ENCODE peak calls at places on chromosomes 16 and 17, in six cellular contexts. S is upper lobe of right lung, G is fibroblast of lung, N is EH, D is D341Med, I is AG08396. Q is an unnamed sample.

GRCh38 chr16:73126453-73126853 is 78.5 kb upstream of the ZFHX3 start:
- DNase-seq in G (peak), S (no peak), D (no peak), I (no peak), N (peak), Q (peak)

GRCh38 chr16:68319185-68319908 is 8.5 kb downstream of the PRMT7 start:
- DNase-seq in I (no peak), D (no peak), S (no peak), N (no peak), G (no peak), Q (no peak)

GRCh38 chr17:37786481-37786880 is 41.6 kb upstream of the HNF1B start:
- DNase-seq in G (no peak), I (no peak), S (no peak), N (no peak), D (no peak), Q (no peak)

GRCh38 chr17:51677875-51678274 is 417.5 kb downstream of the UTP18 start:
- DNase-seq in S (no peak), D (no peak), G (no peak), I (no peak), N (no peak), Q (no peak)

GRCh38 chr17:81924557-81925532 is 2.7 kb downstream of the MAFG start:
- DNase-seq in I (no peak), D (no peak), N (no peak), G (no peak), S (no peak), Q (no peak)

GRCh38 chr16:11333010-11333409 is 12.2 kb upstream of the RMI2 start:
- DNase-seq in S (no peak), I (no peak), G (no peak), D (no peak), N (no peak), Q (no peak)

GRCh38 chr16:46971271-46971670 is 2.2 kb downstream of the DNAJA2 start:
- DNase-seq in S (no peak), G (no peak), I (no peak), N (no peak), D (no peak), Q (no peak)

GRCh38 chr17:67063146-67063545 is 18.8 kb downstream of the CACNG1 start:
- DNase-seq in D (no peak), G (no peak), N (peak), S (no peak), I (no peak), Q (no peak)

GRCh38 chr17:76529643-76530488 is 7.6 kb downstream of the CYGB start:
- DNase-seq in S (peak), G (peak), I (peak), D (no peak), N (peak), Q (peak)

GRCh38 chr17:75124041-75124818 is 7.3 kb downstream of the NT5C start:
- DNase-seq in D (no peak), I (no peak), S (peak), G (peak), N (peak), Q (no peak)

GRCh38 chr16:84117482-84117843 is 721 bp upstream of the MBTPS1 start:
- DNase-seq in S (no peak), G (peak), D (peak), N (no peak), I (peak), Q (no peak)

GRCh38 chr17:11736613-11737289 is 138.5 kb downstream of the DNAH9 start:
- DNase-seq in D (no peak), S (no peak), G (no peak), I (no peak), N (no peak), Q (no peak)

GRCh38 chr17:19263621-19264010 is 26.4 kb downstream of the EPN2 start:
- DNase-seq in G (peak), I (no peak), N (peak), D (no peak), S (no peak), Q (no peak)

GRCh38 chr17:82489117-82489516 is 30.4 kb upstream of the FOXK2 start:
- DNase-seq in S (no peak), I (peak), N (peak), D (no peak), G (peak), Q (peak)

GRCh38 chr16:28014851-28015250 is 48.7 kb downstream of the GSG1L start:
- DNase-seq in D (no peak), I (no peak), G (no peak), S (no peak), N (no peak), Q (no peak)

GRCh38 chr16:5918553-5919127 is 821.0 kb upstream of the EEF2KMT start:
- DNase-seq in G (no peak), I (no peak), N (no peak), S (no peak), D (no peak), Q (no peak)

GRCh38 chr16:67013823-67014640 is 14.9 kb upstream of the CBFB start:
- DNase-seq in G (peak), N (peak), D (peak), S (peak), I (peak), Q (peak)

GRCh38 chr17:4942760-4943508 is 2.9 kb downstream of the RNF167 start:
- DNase-seq in G (no peak), N (no peak), S (no peak), I (no peak), D (no peak), Q (no peak)

GRCh38 chr16:3819741-3820724 is 60.5 kb downstream of the CREBBP start:
- DNase-seq in I (peak), N (peak), S (no peak), G (peak), D (no peak), Q (peak)

GRCh38 chr17:57735707-57736106 is 9.4 kb downstream of the CCDC182 start:
- DNase-seq in D (no peak), N (no peak), G (no peak), I (no peak), S (no peak), Q (no peak)

GRCh38 chr16:49876716-49877129 is 20.8 kb upstream of the ZNF423 start:
- DNase-seq in N (peak), S (peak), D (peak), I (peak), G (no peak), Q (no peak)

GRCh38 chr17:79826210-79826680 is 13.0 kb downstream of the CBX4 start:
- DNase-seq in S (no peak), I (no peak), N (no peak), G (no peak), D (no peak), Q (no peak)

GRCh38 chr16:85518398-85519049 is 94.6 kb upstream of the GSE1 start:
- DNase-seq in S (no peak), I (no peak), G (no peak), D (no peak), N (no peak), Q (no peak)

GRCh38 chr17:32187276-32187675 is 45.0 kb downstream of the RHOT1 start:
- DNase-seq in D (no peak), N (peak), S (no peak), I (no peak), G (no peak), Q (no peak)

GRCh38 chr16:30637952-30638351 is 12.8 kb upstream of the PRR14 start:
- DNase-seq in D (no peak), G (peak), S (no peak), I (no peak), N (peak), Q (peak)

GRCh38 chr16:1874854-1875253 is 2.9 kb upstream of the MEIOB start:
- DNase-seq in I (no peak), S (no peak), N (no peak), D (no peak), G (no peak), Q (no peak)

GRCh38 chr17:51770031-51770759 is 388.3 kb downstream of the CA10 start:
- DNase-seq in S (no peak), N (no peak), G (no peak), I (no peak), D (no peak), Q (no peak)

GRCh38 chr16:9489823-9490467 is 398.5 kb downstream of the HAPSTR1 start:
- DNase-seq in G (no peak), I (no peak), N (no peak), D (no peak), S (no peak), Q (no peak)

GRCh38 chr16:51420247-51420646 is 269.2 kb upstream of the SALL1 start:
- DNase-seq in I (no peak), S (no peak), N (no peak), G (no peak), D (no peak), Q (no peak)

GRCh38 chr16:88634141-88634993 is 4.0 kb upstream of the IL17C start:
- DNase-seq in S (peak), D (no peak), I (peak), G (peak), N (peak), Q (peak)

GRCh38 chr16:70746708-70747424 is 54.1 kb downstream of the VAC14 start:
- DNase-seq in S (peak), N (peak), I (peak), D (no peak), G (peak), Q (peak)

GRCh38 chr16:67562918-67563707 is 787 bp downstream of the CTCF start:
- DNase-seq in S (peak), I (peak), N (peak), G (peak), D (peak), Q (peak)

Q was measured in fibroblast of gingiva.